ENCODE peak calls at places on chromosome 6, in eight cellular contexts. Y, F, B, Q, I, V, W and C are unnamed samples.
A peak's percentile ranks its signal among the peaks of the same experiment; 100 is the strongest.

GRCh38 chr6:165624871-165625639 is 38.0 kb downstream of the PDE10A start:
- DNase-seq in V (no peak), Q (no peak), I (no peak), W (no peak), F (no peak), Y (no peak), B (no peak), C (no peak)

GRCh38 chr6:99178168-99178567 is 171.3 kb downstream of the FAXC start:
- DNase-seq in Y (no peak), F (no peak), B (no peak), Q (no peak), I (no peak), W (no peak), V (no peak), C (no peak)

GRCh38 chr6:18561006-18561750 is 174.0 kb downstream of the RNF144B start:
- DNase-seq in Y (no peak), V (no peak), W (no peak), Q (no peak), B (peak; percentile 52), I (peak; percentile 5), F (no peak), C (no peak)

GRCh38 chr6:132341646-132342045 is 59.6 kb downstream of the MOXD1 start:
- DNase-seq in Y (no peak), B (no peak), F (no peak), W (no peak), I (no peak), V (no peak), Q (no peak), C (no peak)

GRCh38 chr6:170074435-170074834 is 216.4 kb downstream of the DLL1 start:
- DNase-seq in V (no peak), B (no peak), Q (no peak), I (no peak), F (no peak), W (no peak), Y (no peak), C (no peak)

GRCh38 chr6:26141378-26141901 is 54.2 kb downstream of the HFE start:
- DNase-seq in V (no peak), I (no peak), Q (no peak), W (no peak), B (peak; percentile 33), Y (no peak), F (no peak), C (no peak)

GRCh38 chr6:142822882-142823578 is 121.9 kb downstream of the HIVEP2 start:
- DNase-seq in W (no peak), I (no peak), Q (no peak), F (no peak), Y (no peak), V (no peak), B (no peak), C (no peak)

GRCh38 chr6:17894191-17894590 is 93.2 kb downstream of the KIF13A start:
- DNase-seq in I (no peak), V (no peak), F (no peak), Y (no peak), B (no peak), W (no peak), Q (no peak), C (no peak)

GRCh38 chr6:135085700-135086413 is 31.2 kb upstream of the HBS1L start:
- DNase-seq in B (no peak), I (no peak), Q (peak; percentile 3), Y (no peak), W (no peak), V (no peak), F (no peak), C (no peak)

GRCh38 chr6:39048481-39049399 is at the start of gene GLP1R:
- DNase-seq in W (no peak), F (no peak), V (no peak), Q (no peak), Y (no peak), I (no peak), B (no peak), C (no peak)

GRCh38 chr6:16760536-16761468 is at the start of gene ATXN1:
- DNase-seq in Q (no peak), I (peak; percentile 73), W (peak; percentile 63), Y (peak; percentile 55), F (peak; percentile 75), B (peak; percentile 81), V (peak; percentile 65), C (no peak)

GRCh38 chr6:158970640-158971291 is 29.2 kb downstream of the RSPH3 start:
- DNase-seq in I (no peak), W (no peak), Y (no peak), Q (no peak), B (no peak), F (no peak), V (no peak), C (no peak)

GRCh38 chr6:79180082-79180481 is 54.4 kb downstream of the HMGN3 start:
- DNase-seq in W (no peak), B (no peak), F (no peak), Q (no peak), I (no peak), V (no peak), Y (no peak), C (no peak)

GRCh38 chr6:83389606-83390005 is 41.2 kb downstream of the ME1 start:
- DNase-seq in V (no peak), I (no peak), W (no peak), Y (no peak), F (no peak), Q (no peak), B (no peak), C (no peak)

GRCh38 chr6:77561768-77562314 is 91.0 kb upstream of the MEI4 start:
- DNase-seq in B (no peak), W (no peak), I (no peak), V (no peak), Y (no peak), Q (no peak), F (no peak), C (no peak)

GRCh38 chr6:44166591-44167184 is 8.1 kb downstream of the CAPN11 start:
- DNase-seq in W (no peak), F (no peak), B (no peak), Y (no peak), V (no peak), I (no peak), Q (no peak), C (no peak)

GRCh38 chr6:107816818-107817217 is 7.3 kb downstream of the SCML4 start:
- DNase-seq in B (peak; percentile 3), I (no peak), Y (no peak), V (no peak), F (no peak), Q (no peak), W (no peak), C (no peak)

GRCh38 chr6:107815846-107816245 is 8.3 kb downstream of the SCML4 start:
- DNase-seq in W (no peak), Y (no peak), I (no peak), F (no peak), B (no peak), V (no peak), Q (no peak), C (peak; percentile 16)

GRCh38 chr6:107818272-107818671 is 5.8 kb downstream of the SCML4 start:
- DNase-seq in Q (no peak), W (no peak), V (no peak), Y (no peak), F (no peak), B (no peak), I (no peak), C (peak; percentile 28)

GRCh38 chr6:107819217-107819616 is 4.9 kb downstream of the SCML4 start:
- DNase-seq in F (no peak), Q (no peak), W (no peak), Y (no peak), B (no peak), I (no peak), V (no peak), C (no peak)

DNA sequence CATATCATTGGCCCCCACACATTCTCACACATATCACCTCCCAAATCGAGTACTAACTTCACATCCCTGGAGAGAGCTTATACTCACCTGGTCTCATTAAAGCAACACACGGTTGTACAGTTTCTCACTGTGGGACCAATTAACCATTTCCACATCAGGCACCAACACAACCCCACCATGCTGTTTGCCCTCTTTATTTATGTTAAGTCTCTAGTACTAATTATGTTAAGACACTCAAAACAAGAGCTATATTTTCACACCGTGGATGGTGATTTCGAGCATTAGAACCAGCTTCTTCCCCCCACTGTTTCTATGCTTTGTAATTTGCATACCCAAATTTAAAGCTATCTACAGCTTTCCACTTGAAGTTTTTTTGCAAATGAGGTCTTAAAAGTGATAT is 6.3 kb downstream of the SCML4 start:
- DNase-seq in B (no peak), Q (no peak), I (no peak), V (no peak), F (no peak), Y (no peak), W (no peak), C (peak; percentile 36)
- H3K4me1 ChIP-seq in B (peaks cover 21% of the 10 kb centered on the region), Q (no peaks in the 10 kb centered on the region), I (no peaks in the 10 kb centered on the region), V (no peaks in the 10 kb centered on the region), F (peaks cover 59% of the 10 kb centered on the region), Y (no peaks in the 10 kb centered on the region), W (no peaks in the 10 kb centered on the region), C (peaks cover 6% of the 10 kb centered on the region)

DNA sequence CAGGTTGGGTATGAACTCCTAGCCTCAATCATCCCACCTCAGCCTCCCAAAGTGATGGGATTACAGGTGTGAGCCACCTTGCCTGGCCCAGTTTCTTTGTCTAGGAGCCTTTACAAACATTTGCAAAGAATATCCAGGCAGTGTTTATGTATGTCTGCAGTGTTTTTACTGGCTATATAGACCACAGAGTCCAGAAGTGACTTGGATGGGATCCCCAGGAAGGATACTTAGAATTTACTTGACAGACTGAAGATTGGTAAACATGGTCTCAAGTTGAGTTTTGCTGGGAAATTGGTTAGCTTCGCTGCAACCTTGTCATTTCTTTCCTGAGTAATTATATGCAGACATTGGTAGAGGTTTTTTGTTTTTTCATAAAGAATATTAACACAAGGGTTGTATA is 23.8 kb downstream of the JARID2 start:
- DNase-seq in Y (no peak), F (no peak), Q (no peak), W (no peak), I (no peak), V (no peak), B (no peak), C (no peak)
- H3K4me1 ChIP-seq in Y (peaks cover 7% of the 10 kb centered on the region), F (peaks cover 42% of the 10 kb centered on the region), Q (peaks cover 18% of the 10 kb centered on the region), W (peaks cover 6% of the 10 kb centered on the region), I (peaks cover 22% of the 10 kb centered on the region), V (peaks cover 21% of the 10 kb centered on the region), B (peaks cover 53% of the 10 kb centered on the region), C (no peaks in the 10 kb centered on the region)

DNA sequence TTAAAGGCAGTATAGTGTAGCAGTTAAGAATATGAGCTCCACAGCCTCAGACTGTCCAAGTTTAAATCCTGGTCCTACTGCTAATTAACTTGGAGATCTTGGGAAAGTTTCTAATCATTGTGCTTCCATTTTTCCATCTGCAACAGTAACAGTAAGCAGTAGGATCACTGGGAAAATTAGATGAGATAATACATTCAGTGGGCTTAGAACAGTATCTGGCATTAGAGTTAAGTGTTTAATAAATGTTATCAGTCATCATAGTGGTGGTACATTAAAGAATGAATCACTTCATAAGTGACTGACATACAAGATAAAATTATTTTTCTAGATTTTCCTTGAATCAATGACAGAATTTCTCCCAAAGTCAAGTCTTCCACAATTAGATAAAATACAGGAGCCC is 5.0 kb downstream of the NHSL1 start:
- DNase-seq in V (no peak), I (no peak), B (no peak), W (no peak), F (no peak), Y (no peak), Q (no peak), C (no peak)
- H3K4me1 ChIP-seq in V (peaks cover 11% of the 10 kb centered on the region), I (peaks cover 5% of the 10 kb centered on the region), B (peaks cover 6% of the 10 kb centered on the region), W (no peaks in the 10 kb centered on the region), F (no peaks in the 10 kb centered on the region), Y (no peaks in the 10 kb centered on the region), Q (no peaks in the 10 kb centered on the region), C (no peaks in the 10 kb centered on the region)

DNA sequence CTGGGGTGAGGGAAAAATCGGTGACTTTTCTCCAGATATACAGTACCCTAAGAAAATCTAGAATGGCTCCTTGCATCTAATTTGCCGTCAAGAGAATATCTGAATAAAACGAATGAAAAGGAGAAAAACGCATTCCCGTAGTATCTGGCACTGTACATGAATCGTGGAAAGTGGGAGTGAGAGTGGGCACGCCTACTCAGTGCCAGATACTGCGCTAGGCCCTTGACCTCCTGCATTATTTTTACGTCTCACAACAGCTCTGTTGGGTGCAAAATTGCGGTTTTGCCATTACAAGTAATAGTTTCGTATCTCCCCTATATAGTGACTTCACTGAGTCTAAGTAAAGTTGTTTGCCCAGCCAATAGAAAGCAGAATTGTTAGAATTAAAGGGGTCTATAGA is 1.3 kb downstream of the CALHM6 start:
- DNase-seq in Q (no peak), F (no peak), B (no peak), V (no peak), W (no peak), Y (no peak), I (no peak), C (no peak)
- H3K4me1 ChIP-seq in Q (peaks cover 2% of the 10 kb centered on the region), F (peaks cover 19% of the 10 kb centered on the region), B (no peaks in the 10 kb centered on the region), V (no peaks in the 10 kb centered on the region), W (no peaks in the 10 kb centered on the region), Y (no peaks in the 10 kb centered on the region), I (no peaks in the 10 kb centered on the region), C (no peaks in the 10 kb centered on the region)